ENCODE peak calls at places on chromosomes 6 and 20, in five cellular contexts. C, L, N, G and F are unnamed samples.

GRCh38 chr6:44035621-44036020 is 91.6 kb downstream of the MRPL14 start:
- DNase-seq in C (no peak), L (no peak), N (no peak), G (no peak), F (no peak)

GRCh38 chr6:139336488-139336887 is 38.0 kb downstream of the CITED2 start:
- DNase-seq in C (peak), L (peak), N (no peak), G (no peak), F (peak)

GRCh38 chr20:51542033-51542893 is at the start of gene NFATC2:
- DNase-seq in C (peak), L (peak), N (no peak), G (no peak), F (peak)

GRCh38 chr20:21189761-21190523 is 64.1 kb downstream of the KIZ start:
- DNase-seq in C (no peak), L (no peak), N (no peak), G (no peak), F (no peak)

GRCh38 chr20:43940518-43941225 is 26.0 kb downstream of the TOX2 start:
- DNase-seq in C (no peak), L (no peak), N (no peak), G (no peak), F (no peak)

GRCh38 chr6:83474309-83474708 is 38.0 kb upstream of the PRSS35 start:
- DNase-seq in C (peak), L (no peak), N (no peak), G (no peak), F (peak)

GRCh38 chr6:84847349-84848160 is 83.2 kb upstream of the TBX18 start:
- DNase-seq in C (no peak), L (no peak), N (no peak), G (no peak), F (no peak)

GRCh38 chr20:6886065-6886729 is 118.7 kb downstream of the BMP2 start:
- DNase-seq in C (no peak), L (no peak), N (no peak), G (no peak), F (no peak)

GRCh38 chr6:74598473-74599393 is 607.1 kb downstream of the COL12A1 start:
- DNase-seq in C (no peak), L (no peak), N (no peak), G (no peak), F (no peak)

GRCh38 chr6:74942130-74942529 is 263.7 kb downstream of the COL12A1 start:
- DNase-seq in C (no peak), L (no peak), N (no peak), G (no peak), F (no peak)

GRCh38 chr20:10474606-10475184 is 39.6 kb downstream of the SLX4IP start:
- DNase-seq in C (no peak), L (no peak), N (peak), G (no peak), F (peak)

GRCh38 chr6:105817370-105817769 is 268.8 kb upstream of the PRDM1 start:
- DNase-seq in C (no peak), L (no peak), N (no peak), G (no peak), F (no peak)

GRCh38 chr6:39530201-39530759 is 194.9 kb downstream of the KIF6 start:
- DNase-seq in C (no peak), L (no peak), N (no peak), G (no peak), F (no peak)

GRCh38 chr20:17969276-17969883 is 562 bp downstream of the MGME1 start:
- DNase-seq in C (no peak), L (peak), N (no peak), G (no peak), F (peak)

GRCh38 chr20:51492167-51493092 is 50.1 kb downstream of the NFATC2 start:
- DNase-seq in C (no peak), L (peak), N (no peak), G (no peak), F (peak)

GRCh38 chr6:121657972-121658371 is 222.5 kb downstream of the GJA1 start:
- DNase-seq in C (no peak), L (no peak), N (no peak), G (no peak), F (no peak)

GRCh38 chr6:153090241-153090930 is 40.7 kb downstream of the RGS17 start:
- DNase-seq in C (no peak), L (no peak), N (no peak), G (peak), F (no peak)

GRCh38 chr20:5844063-5844681 is 94.0 kb downstream of the SHLD1 start:
- DNase-seq in C (no peak), L (no peak), N (no peak), G (peak), F (no peak)

GRCh38 chr6:16295060-16295459 is 56.7 kb downstream of the GMPR start:
- DNase-seq in C (no peak), L (no peak), N (no peak), G (no peak), F (no peak)

GRCh38 chr6:126076992-126077664 is 90.8 kb downstream of the TRMT11 start:
- DNase-seq in C (no peak), L (no peak), N (no peak), G (no peak), F (no peak)

GRCh38 chr6:54847799-54848597 is 1.4 kb downstream of the FAM83B start:
- DNase-seq in C (no peak), L (no peak), N (no peak), G (peak), F (no peak)

GRCh38 chr20:31751126-31751525 is 12.0 kb downstream of the TPX2 start:
- DNase-seq in C (no peak), L (no peak), N (no peak), G (no peak), F (no peak)

GRCh38 chr6:132084811-132085509 is 133.8 kb upstream of the CCN2 start:
- DNase-seq in C (no peak), L (no peak), N (no peak), G (no peak), F (no peak)

GRCh38 chr6:45616209-45616608 is 238.5 kb upstream of the SUPT3H start:
- DNase-seq in C (no peak), L (no peak), N (no peak), G (no peak), F (no peak)

GRCh38 chr6:85361643-85362014 is 88.3 kb upstream of the NT5E start:
- DNase-seq in C (no peak), L (no peak), N (no peak), G (no peak), F (no peak)

DNA sequence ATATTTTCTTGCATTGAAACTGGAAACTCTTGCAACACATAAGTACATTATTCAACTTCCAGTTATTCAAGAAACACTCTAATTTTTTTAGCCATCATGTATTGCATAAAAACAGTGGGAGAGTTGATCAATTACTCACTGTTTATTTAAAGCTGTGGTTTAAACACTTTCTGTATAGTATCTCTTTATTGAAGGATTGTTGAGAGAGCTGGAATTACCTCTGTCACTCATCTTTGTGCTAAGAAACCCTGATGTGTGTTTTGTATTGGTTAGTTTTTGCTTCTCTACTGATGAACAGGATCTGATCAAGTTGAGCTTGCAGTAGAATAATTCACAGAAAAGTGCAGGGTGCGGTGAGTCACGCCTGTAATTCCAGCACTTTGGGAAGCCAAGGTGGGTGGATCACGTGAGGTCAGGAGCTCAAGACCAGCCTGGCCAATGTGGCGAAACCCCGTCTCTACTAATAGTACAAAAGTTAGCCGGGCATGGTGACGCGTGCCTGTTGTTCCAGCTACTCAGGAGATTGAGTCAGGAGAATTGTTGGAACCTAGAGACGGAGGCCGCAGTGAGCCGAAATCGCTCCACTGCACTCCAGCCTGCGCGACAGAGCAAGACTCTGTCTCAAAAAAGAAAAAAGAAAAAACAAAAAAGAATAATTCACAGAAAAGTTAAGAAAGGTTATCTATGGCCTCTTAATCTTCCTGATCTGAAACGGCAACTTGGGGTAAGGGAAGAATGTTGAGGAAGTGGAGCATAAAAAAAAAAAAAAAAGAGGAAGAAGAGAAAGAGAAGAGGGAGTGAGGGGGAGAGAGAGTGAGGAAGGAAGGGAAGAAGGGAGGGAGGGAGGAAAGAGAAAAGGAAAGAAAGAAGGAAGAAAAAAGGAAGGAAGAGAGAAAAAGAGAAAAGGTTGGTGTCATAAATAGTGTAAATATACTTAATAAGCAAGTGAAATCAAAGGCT is 69.2 kb upstream of the NCOA3 start:
- DNase-seq in C (no peak), L (no peak), N (no peak), G (peak), F (no peak)
- H3K4me3 ChIP-seq in C (no peak), L (no peak), N (no peak), G (no peak), F (no peak)

GRCh38 chr6:23316131-23316530 is 746.8 kb downstream of the HDGFL1 start:
- DNase-seq in C (no peak), L (no peak), N (no peak), G (no peak), F (no peak)
- TF ChIP-seq CTCF in C (no peak), L (no peak), N (no peak), G (no peak), F (no peak)

GRCh38 chr6:87165169-87165568 is 9.8 kb downstream of the ZNF292 start:
- DNase-seq in C (no peak), L (no peak), N (no peak), G (no peak), F (no peak)
- TF ChIP-seq POLR2A in C (no peak), L (no peak), N (no peak), G (no peak), F (no peak)

DNA sequence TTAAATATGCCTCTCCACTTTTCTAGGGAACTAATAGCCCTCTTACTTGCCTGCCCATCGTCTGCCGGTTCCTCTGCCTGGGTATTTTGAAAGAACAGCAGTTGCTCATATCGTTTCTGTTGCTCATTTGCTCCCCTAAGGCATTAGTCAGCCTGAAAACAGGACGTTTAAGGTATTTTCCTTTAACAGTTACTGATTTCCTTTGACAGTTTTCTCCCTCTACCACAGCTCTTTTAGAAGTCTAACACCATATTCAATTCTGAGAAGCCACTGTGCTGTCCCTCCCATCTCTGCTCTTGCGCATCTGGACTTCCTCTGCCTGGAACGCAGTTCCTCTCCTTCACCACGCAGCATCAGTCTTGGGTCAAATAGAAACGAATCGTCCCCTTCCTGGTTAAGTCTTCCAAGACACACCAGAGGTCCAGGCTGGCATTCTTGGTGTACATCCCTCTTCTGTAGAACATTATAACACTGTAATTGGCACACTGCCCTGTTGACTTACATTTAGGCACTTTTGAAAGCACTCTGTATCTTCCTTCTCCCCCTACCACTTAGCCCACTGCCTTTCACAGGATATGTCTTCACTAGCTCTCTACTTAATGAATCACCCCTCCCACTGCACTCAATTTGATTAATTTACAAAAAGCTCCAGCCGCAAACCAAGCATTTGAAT is 141.0 kb upstream of the CARMIL1 start:
- DNase-seq in C (peak), L (peak), N (no peak), G (no peak), F (peak)
- H3K4me3 ChIP-seq in C (peak), L (peak), N (peak), G (no peak), F (peak)

DNA sequence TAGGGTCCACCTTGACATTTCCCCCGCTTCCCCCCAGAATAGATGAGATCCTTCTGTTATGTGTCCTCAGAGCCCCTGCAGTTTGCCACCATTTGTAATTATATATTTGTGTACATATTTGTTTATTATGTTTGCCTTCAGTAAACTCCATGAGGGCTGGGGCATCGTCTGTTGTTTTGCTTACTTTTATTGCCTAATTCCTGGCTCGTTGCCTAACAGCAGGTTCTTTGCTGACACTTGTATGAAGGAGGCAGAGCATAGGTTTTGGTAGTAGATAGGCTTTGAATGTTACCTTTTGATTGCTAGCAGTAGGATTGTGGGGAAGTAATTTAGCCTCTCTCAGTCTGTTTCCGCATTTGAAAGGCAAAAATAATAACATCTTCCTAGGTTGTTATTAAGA is 9.9 kb downstream of the MAP3K4 start:
- DNase-seq in C (no peak), L (peak), N (no peak), G (no peak), F (no peak)
- TF ChIP-seq CTCF in C (no peak), L (no peak), N (no peak), G (no peak), F (no peak)

DNA sequence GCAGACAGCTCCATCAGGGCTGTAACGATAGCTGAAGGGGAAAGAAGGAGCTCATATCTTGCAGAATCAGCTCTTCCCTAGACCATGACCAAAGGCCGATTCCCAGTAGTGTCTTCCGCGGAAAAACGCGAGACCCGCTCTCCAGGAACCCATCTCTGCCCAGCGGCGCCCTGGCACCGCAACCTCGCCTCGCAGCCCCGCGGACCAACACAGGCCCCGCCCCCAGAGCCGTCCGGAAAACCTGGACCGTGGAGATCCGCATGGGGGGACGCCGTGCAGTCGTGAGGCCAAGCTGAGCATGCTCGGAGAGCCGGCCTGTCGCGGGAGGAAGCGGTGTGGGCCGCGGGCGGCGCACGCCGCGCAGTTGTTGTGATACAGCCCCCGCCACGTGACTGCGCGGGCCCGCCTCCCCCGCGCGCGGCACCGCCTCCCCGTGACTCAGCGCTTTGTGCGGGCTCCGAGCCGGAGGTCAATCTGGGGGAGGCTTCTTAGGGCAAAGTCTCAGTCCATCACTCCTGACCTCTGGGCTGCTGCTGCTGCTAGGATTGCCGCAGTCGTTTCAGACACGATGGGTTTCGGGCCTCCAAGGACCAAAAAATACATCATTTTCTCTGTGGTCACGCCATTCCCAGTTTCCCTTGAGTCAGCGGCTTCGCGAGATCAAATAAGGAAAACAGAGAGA is 3.1 kb upstream of the GCLC start:
- DNase-seq in C (peak), L (peak), N (peak), G (peak), F (peak)
- TF ChIP-seq POLR2A in C (peak), L (peak), N (peak), G (peak), F (peak)

GRCh38 chr6:32439708-32440214 is at the start of gene HLA-DRA:
- DNase-seq in C (no peak), L (no peak), N (no peak), G (peak), F (no peak)
- H3K4me3 ChIP-seq in C (peak), L (no peak), N (peak), G (peak), F (peak)

GRCh38 chr6:111478064-111478476 is 4.9 kb downstream of the REV3L start:
- DNase-seq in C (no peak), L (no peak), N (no peak), G (no peak), F (no peak)

GRCh38 chr6:111481836-111482235 is 1.2 kb downstream of the REV3L start:
- DNase-seq in C (no peak), L (no peak), N (no peak), G (no peak), F (no peak)

GRCh38 chr6:111477481-111477938 is 5.5 kb downstream of the REV3L start:
- DNase-seq in C (no peak), L (no peak), N (no peak), G (no peak), F (no peak)

GRCh38 chr6:111480988-111481830 is 1.8 kb downstream of the REV3L start:
- DNase-seq in C (no peak), L (no peak), N (no peak), G (no peak), F (no peak)

DNA sequence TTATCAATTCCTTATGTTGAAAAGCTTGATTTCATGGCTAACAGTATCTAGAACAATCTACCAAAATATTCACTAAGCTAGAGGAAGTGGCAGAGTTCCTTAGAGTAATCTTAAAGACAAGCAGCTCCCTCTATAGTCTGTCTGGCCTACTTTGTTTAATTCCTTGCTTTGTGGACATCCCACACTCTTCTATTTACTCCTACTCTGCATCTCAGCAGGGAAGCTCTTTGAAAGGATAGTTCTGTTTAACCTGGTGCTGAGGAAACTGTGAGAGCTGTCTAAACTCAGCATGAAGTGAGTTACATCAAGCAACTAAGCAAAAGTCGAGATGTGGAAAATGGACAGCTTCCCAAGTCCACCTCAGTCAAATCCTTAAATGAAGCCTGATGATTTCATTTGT is 4.3 kb downstream of the REV3L start:
- DNase-seq in C (no peak), L (no peak), N (no peak), G (peak), F (no peak)
- TF ChIP-seq CTCF in C (peak), L (peak), N (peak), G (peak), F (peak)

GRCh38 chr20:50308513-50309279 is 118.1 kb downstream of the CEBPB start:
- DNase-seq in C (peak), L (peak), N (peak), G (peak), F (peak)
- TF ChIP-seq POLR2A in C (peak), L (peak), N (no peak), G (peak), F (no peak)

DNA sequence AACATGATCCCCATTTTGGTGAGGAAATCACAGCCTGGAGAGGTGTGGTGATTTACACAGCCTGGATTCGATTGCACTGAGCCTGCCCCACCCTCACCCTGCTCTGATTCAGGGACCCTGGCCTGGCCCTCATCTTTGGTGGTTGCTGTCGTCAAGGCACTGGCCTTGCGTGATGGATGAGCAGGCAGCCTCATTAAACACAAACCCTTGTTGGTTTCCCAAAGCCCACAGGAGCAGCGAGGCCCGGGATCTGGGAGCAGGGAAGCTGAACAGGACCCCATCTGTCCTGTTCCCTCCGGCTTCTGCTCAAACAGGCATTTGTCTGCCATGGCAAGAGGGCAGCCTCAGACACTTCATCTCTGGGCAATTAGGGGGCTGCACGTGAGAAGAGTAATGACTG is 70.9 kb downstream of the CHMP4B start:
- DNase-seq in C (no peak), L (no peak), N (no peak), G (no peak), F (no peak)
- H3K4me3 ChIP-seq in C (no peak), L (no peak), N (no peak), G (no peak), F (no peak)